ENCODE peak calls at places on chromosome 18, in six cellular contexts. One of them, this sample, is unnamed.

GRCh38 chr18:5424903-5425302 is 118.9 kb downstream of the EPB41L3 start:
- DNase-seq in sigmoid colon: no peak
- DNase-seq in breast epithelium: no peak
- DNase-seq in transverse colon: no peak
- DNase-seq in H1: no peak
- DNase-seq in SK-N-SH: no peak
- DNase-seq in this sample: no peak

GRCh38 chr18:31680836-31681568 is 3.4 kb downstream of the B4GALT6 start:
- DNase-seq in H1: no peak
- DNase-seq in sigmoid colon: no peak
- DNase-seq in SK-N-SH: no peak
- DNase-seq in breast epithelium: no peak
- DNase-seq in transverse colon: no peak
- DNase-seq in this sample: no peak

GRCh38 chr18:11871501-11871900 is 20.3 kb downstream of the CHMP1B start:
- DNase-seq in H1: no peak
- DNase-seq in transverse colon: no peak
- DNase-seq in SK-N-SH: no peak
- DNase-seq in breast epithelium: no peak
- DNase-seq in sigmoid colon: no peak
- DNase-seq in this sample: no peak

GRCh38 chr18:24982831-24983230 is 369.1 kb downstream of the ZNF521 start:
- DNase-seq in transverse colon: no peak
- DNase-seq in H1: no peak
- DNase-seq in breast epithelium: no peak
- DNase-seq in sigmoid colon: no peak
- DNase-seq in SK-N-SH: no peak
- DNase-seq in this sample: no peak

GRCh38 chr18:27005589-27005988 is 140.1 kb upstream of the AQP4 start:
- DNase-seq in breast epithelium: no peak
- DNase-seq in sigmoid colon: no peak
- DNase-seq in SK-N-SH: peak
- DNase-seq in H1: no peak
- DNase-seq in transverse colon: no peak
- DNase-seq in this sample: peak

GRCh38 chr18:56538756-56539155 is 99.6 kb downstream of the TXNL1 start:
- DNase-seq in sigmoid colon: no peak
- DNase-seq in breast epithelium: no peak
- DNase-seq in H1: no peak
- DNase-seq in transverse colon: no peak
- DNase-seq in SK-N-SH: no peak
- DNase-seq in this sample: no peak

GRCh38 chr18:62996552-62996951 is 281.2 kb downstream of the PHLPP1 start:
- DNase-seq in breast epithelium: no peak
- DNase-seq in SK-N-SH: no peak
- DNase-seq in H1: no peak
- DNase-seq in transverse colon: no peak
- DNase-seq in sigmoid colon: no peak
- DNase-seq in this sample: no peak

GRCh38 chr18:72826736-72827135 is 41.1 kb downstream of the NETO1 start:
- DNase-seq in sigmoid colon: no peak
- DNase-seq in SK-N-SH: peak
- DNase-seq in transverse colon: no peak
- DNase-seq in breast epithelium: no peak
- DNase-seq in H1: no peak
- DNase-seq in this sample: no peak

GRCh38 chr18:65750421-65751144 is at the start of gene CDH7:
- DNase-seq in sigmoid colon: no peak
- DNase-seq in SK-N-SH: peak
- DNase-seq in breast epithelium: no peak
- DNase-seq in H1: no peak
- DNase-seq in transverse colon: no peak
- DNase-seq in this sample: no peak

GRCh38 chr18:38329145-38329544 is 763.5 kb upstream of the CELF4 start:
- DNase-seq in H1: no peak
- DNase-seq in sigmoid colon: no peak
- DNase-seq in transverse colon: no peak
- DNase-seq in breast epithelium: no peak
- DNase-seq in SK-N-SH: no peak
- DNase-seq in this sample: no peak

DNA sequence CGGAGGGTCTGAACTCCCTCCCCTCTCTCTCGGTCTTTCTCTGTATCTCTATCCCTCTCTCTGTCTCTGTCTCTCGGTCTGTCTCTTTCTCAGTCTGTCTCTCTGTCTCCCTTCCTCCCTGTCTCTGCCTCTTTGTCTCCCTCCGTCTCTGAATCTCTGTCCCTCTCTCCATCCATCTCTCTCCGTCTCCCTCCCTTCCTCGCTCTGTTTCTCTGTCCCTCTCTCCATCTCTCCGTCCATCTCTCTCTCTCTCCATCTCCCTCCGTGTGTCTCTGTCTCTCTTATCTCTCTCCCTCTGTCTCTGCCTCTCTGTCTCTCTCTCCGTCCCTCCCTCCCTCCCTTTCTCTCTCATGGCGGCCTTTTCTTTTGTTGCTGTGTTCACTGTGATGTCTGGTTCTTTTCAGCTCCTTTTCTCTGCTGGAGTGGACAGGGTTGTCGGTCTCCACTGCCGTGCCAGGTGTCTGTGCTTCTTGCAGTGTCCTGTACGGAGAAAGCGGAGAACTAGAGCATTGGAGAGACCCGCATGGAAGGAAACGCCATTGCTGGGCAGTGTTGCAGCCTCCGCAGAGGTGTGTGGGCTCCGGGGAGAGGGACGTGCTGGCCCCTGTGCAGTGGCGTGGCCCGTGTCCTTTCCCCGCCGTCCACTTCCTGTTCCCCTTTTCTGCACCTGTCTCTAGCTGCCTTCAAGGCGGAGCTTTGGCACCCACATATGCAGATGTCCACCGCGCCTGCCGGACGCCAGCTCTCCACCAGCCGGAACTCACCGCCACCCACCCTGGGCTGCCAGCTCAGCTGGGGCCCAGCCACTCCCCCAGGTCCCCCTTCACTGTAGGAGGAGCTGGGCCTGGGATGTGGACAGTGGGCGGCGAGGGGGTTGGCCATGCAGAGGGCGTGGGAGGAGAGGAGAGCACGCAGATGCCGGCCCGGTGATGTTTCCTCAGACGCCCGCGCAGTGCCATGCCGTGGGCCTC is 113.1 kb downstream of the NFATC1 start:
- DNase-seq in sigmoid colon: peak
- DNase-seq in breast epithelium: peak
- DNase-seq in H1: no peak
- DNase-seq in transverse colon: peak
- DNase-seq in SK-N-SH: no peak
- DNase-seq in this sample: no peak
- TF ChIP-seq POLR2AphosphoS5 in sigmoid colon: peak
- TF ChIP-seq POLR2AphosphoS5 in breast epithelium: no peak
- TF ChIP-seq POLR2AphosphoS5 in H1: no peak
- TF ChIP-seq POLR2AphosphoS5 in transverse colon: no peak
- TF ChIP-seq POLR2AphosphoS5 in SK-N-SH: no peak
- TF ChIP-seq POLR2AphosphoS5 in this sample: no peak

GRCh38 chr18:76951600-76952247 is 129.4 kb downstream of the ZNF236 start:
- DNase-seq in transverse colon: no peak
- DNase-seq in sigmoid colon: no peak
- DNase-seq in H1: no peak
- DNase-seq in SK-N-SH: no peak
- DNase-seq in breast epithelium: no peak
- DNase-seq in this sample: no peak
- TF ChIP-seq POLR2AphosphoS5 in transverse colon: no peak
- TF ChIP-seq POLR2AphosphoS5 in sigmoid colon: no peak
- TF ChIP-seq POLR2AphosphoS5 in H1: no peak
- TF ChIP-seq POLR2AphosphoS5 in SK-N-SH: no peak
- TF ChIP-seq POLR2AphosphoS5 in breast epithelium: no peak
- TF ChIP-seq POLR2AphosphoS5 in this sample: no peak

GRCh38 chr18:10051877-10052631 is 138.2 kb downstream of the VAPA start:
- DNase-seq in transverse colon: peak
- DNase-seq in breast epithelium: no peak
- DNase-seq in H1: no peak
- DNase-seq in sigmoid colon: peak
- DNase-seq in SK-N-SH: no peak
- DNase-seq in this sample: no peak
- TF ChIP-seq POLR2AphosphoS5 in transverse colon: peak
- TF ChIP-seq POLR2AphosphoS5 in breast epithelium: peak
- TF ChIP-seq POLR2AphosphoS5 in H1: no peak
- TF ChIP-seq POLR2AphosphoS5 in sigmoid colon: peak
- TF ChIP-seq POLR2AphosphoS5 in SK-N-SH: no peak
- TF ChIP-seq POLR2AphosphoS5 in this sample: no peak

GRCh38 chr18:41069166-41069565 is 885.9 kb upstream of the PIK3C3 start:
- DNase-seq in SK-N-SH: no peak
- DNase-seq in breast epithelium: no peak
- DNase-seq in H1: no peak
- DNase-seq in sigmoid colon: no peak
- DNase-seq in transverse colon: no peak
- DNase-seq in this sample: no peak
- TF ChIP-seq POLR2AphosphoS5 in SK-N-SH: no peak
- TF ChIP-seq POLR2AphosphoS5 in breast epithelium: no peak
- TF ChIP-seq POLR2AphosphoS5 in H1: no peak
- TF ChIP-seq POLR2AphosphoS5 in sigmoid colon: no peak
- TF ChIP-seq POLR2AphosphoS5 in transverse colon: no peak
- TF ChIP-seq POLR2AphosphoS5 in this sample: no peak

GRCh38 chr18:8499810-8500663 is 109.2 kb upstream of the RAB12 start:
- DNase-seq in SK-N-SH: no peak
- DNase-seq in sigmoid colon: peak
- DNase-seq in H1: no peak
- DNase-seq in transverse colon: no peak
- DNase-seq in breast epithelium: no peak
- DNase-seq in this sample: no peak
- TF ChIP-seq POLR2AphosphoS5 in SK-N-SH: no peak
- TF ChIP-seq POLR2AphosphoS5 in sigmoid colon: no peak
- TF ChIP-seq POLR2AphosphoS5 in H1: no peak
- TF ChIP-seq POLR2AphosphoS5 in transverse colon: no peak
- TF ChIP-seq POLR2AphosphoS5 in breast epithelium: no peak
- TF ChIP-seq POLR2AphosphoS5 in this sample: no peak

DNA sequence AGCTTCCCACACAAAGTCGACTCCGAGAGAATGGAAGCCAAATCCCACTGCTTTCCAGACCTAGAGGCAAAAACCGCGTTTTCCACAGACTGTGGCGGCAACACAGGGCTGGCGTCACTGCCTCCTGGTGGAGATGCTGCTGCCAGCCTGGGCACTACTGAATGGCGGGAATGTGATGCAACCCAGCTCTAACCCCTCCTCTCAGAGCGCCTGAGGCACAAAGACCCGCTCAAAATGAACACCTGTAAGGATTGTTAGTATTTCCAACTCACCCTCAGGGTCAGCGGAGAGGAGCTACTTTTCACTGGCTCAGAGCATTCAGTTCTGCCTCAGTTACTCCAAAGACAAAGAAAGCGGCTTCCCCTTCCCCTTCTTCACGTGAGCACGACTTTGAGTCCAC is 548.0 kb upstream of the SALL3 start:
- DNase-seq in sigmoid colon: no peak
- DNase-seq in breast epithelium: no peak
- DNase-seq in H1: no peak
- DNase-seq in transverse colon: no peak
- DNase-seq in SK-N-SH: no peak
- DNase-seq in this sample: no peak
- TF ChIP-seq POLR2AphosphoS5 in sigmoid colon: no peak
- TF ChIP-seq POLR2AphosphoS5 in breast epithelium: no peak
- TF ChIP-seq POLR2AphosphoS5 in H1: no peak
- TF ChIP-seq POLR2AphosphoS5 in transverse colon: no peak
- TF ChIP-seq POLR2AphosphoS5 in SK-N-SH: no peak
- TF ChIP-seq POLR2AphosphoS5 in this sample: no peak

DNA sequence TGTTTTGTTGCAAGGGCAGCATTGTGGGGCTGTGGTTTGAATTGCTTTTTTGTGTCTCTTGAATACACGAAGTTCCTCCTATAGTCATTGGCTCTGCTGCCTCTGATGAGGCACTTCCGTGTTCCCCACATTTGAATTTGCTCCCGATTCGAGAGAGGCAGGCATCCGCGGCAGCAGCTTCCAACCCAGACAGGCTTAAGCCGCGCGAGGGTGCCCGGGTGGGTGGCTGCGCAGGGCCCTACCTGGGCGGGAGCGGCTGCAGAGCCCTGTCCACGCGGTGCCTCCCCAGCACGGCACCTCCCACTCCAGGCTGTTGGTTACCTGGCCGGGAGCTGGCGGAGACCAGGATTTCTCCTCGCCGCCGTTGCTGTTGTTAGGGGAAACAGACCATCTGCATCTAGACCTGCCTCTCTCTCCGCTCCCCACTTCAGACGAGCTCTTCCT is 151.3 kb downstream of the NEDD4L start:
- DNase-seq in SK-N-SH: no peak
- DNase-seq in breast epithelium: peak
- DNase-seq in transverse colon: peak
- DNase-seq in sigmoid colon: peak
- DNase-seq in H1: no peak
- DNase-seq in this sample: no peak
- TF ChIP-seq POLR2AphosphoS5 in SK-N-SH: no peak
- TF ChIP-seq POLR2AphosphoS5 in breast epithelium: no peak
- TF ChIP-seq POLR2AphosphoS5 in transverse colon: peak
- TF ChIP-seq POLR2AphosphoS5 in sigmoid colon: peak
- TF ChIP-seq POLR2AphosphoS5 in H1: no peak
- TF ChIP-seq POLR2AphosphoS5 in this sample: peak

GRCh38 chr18:35278085-35278484 is 11.9 kb downstream of the ZSCAN30 start:
- DNase-seq in sigmoid colon: no peak
- DNase-seq in H1: no peak
- DNase-seq in SK-N-SH: no peak
- DNase-seq in breast epithelium: no peak
- DNase-seq in transverse colon: no peak
- DNase-seq in this sample: no peak

GRCh38 chr18:35278969-35279368 is 11.1 kb downstream of the ZSCAN30 start:
- DNase-seq in sigmoid colon: no peak
- DNase-seq in breast epithelium: no peak
- DNase-seq in SK-N-SH: no peak
- DNase-seq in transverse colon: no peak
- DNase-seq in H1: no peak
- DNase-seq in this sample: no peak

GRCh38 chr18:35284846-35285245 is 5.2 kb downstream of the ZSCAN30 start:
- DNase-seq in H1: no peak
- DNase-seq in sigmoid colon: no peak
- DNase-seq in breast epithelium: no peak
- DNase-seq in transverse colon: no peak
- DNase-seq in SK-N-SH: no peak
- DNase-seq in this sample: no peak

GRCh38 chr18:35283923-35284794 is 5.9 kb downstream of the ZSCAN30 start:
- DNase-seq in SK-N-SH: no peak
- DNase-seq in breast epithelium: no peak
- DNase-seq in sigmoid colon: no peak
- DNase-seq in transverse colon: no peak
- DNase-seq in H1: no peak
- DNase-seq in this sample: no peak

GRCh38 chr18:35282353-35282752 is 7.7 kb downstream of the ZSCAN30 start:
- DNase-seq in transverse colon: no peak
- DNase-seq in sigmoid colon: no peak
- DNase-seq in SK-N-SH: no peak
- DNase-seq in breast epithelium: no peak
- DNase-seq in H1: no peak
- DNase-seq in this sample: no peak
- TF ChIP-seq POLR2AphosphoS5 in transverse colon: no peak
- TF ChIP-seq POLR2AphosphoS5 in sigmoid colon: no peak
- TF ChIP-seq POLR2AphosphoS5 in SK-N-SH: no peak
- TF ChIP-seq POLR2AphosphoS5 in breast epithelium: no peak
- TF ChIP-seq POLR2AphosphoS5 in H1: no peak
- TF ChIP-seq POLR2AphosphoS5 in this sample: no peak

GRCh38 chr18:2417861-2418610 is 153.3 kb downstream of the METTL4 start:
- DNase-seq in breast epithelium: no peak
- DNase-seq in H1: no peak
- DNase-seq in sigmoid colon: no peak
- DNase-seq in SK-N-SH: no peak
- DNase-seq in transverse colon: no peak
- DNase-seq in this sample: no peak
- TF ChIP-seq POLR2AphosphoS5 in breast epithelium: no peak
- TF ChIP-seq POLR2AphosphoS5 in H1: no peak
- TF ChIP-seq POLR2AphosphoS5 in sigmoid colon: no peak
- TF ChIP-seq POLR2AphosphoS5 in SK-N-SH: no peak
- TF ChIP-seq POLR2AphosphoS5 in transverse colon: no peak
- TF ChIP-seq POLR2AphosphoS5 in this sample: no peak

GRCh38 chr18:49723648-49724180 is 89.6 kb downstream of the ACAA2 start:
- DNase-seq in breast epithelium: no peak
- DNase-seq in H1: no peak
- DNase-seq in transverse colon: peak
- DNase-seq in sigmoid colon: no peak
- DNase-seq in SK-N-SH: no peak
- DNase-seq in this sample: peak
- TF ChIP-seq POLR2AphosphoS5 in breast epithelium: no peak
- TF ChIP-seq POLR2AphosphoS5 in H1: no peak
- TF ChIP-seq POLR2AphosphoS5 in transverse colon: no peak
- TF ChIP-seq POLR2AphosphoS5 in sigmoid colon: no peak
- TF ChIP-seq POLR2AphosphoS5 in SK-N-SH: no peak
- TF ChIP-seq POLR2AphosphoS5 in this sample: peak